ENCODE peak calls at places on chromosomes 7 and 10, in four cellular contexts. D is lung, E is fibroblast of pulmonary artery, P is colonic mucosa. O is an unnamed sample.
A peak's percentile ranks its signal among the peaks of the same experiment; 100 is the strongest.

GRCh38 chr7:156927571-156928405 is 21.7 kb upstream of the NOM1 start:
- DNase-seq in D (no peak), P (no peak), E (no peak), O (no peak)

GRCh38 chr10:19811517-19811916 is 4.7 kb upstream of the PLXDC2 start:
- DNase-seq in P (no peak), D (no peak), E (peak; percentile 50), O (no peak)

GRCh38 chr7:40329601-40330153 is 194.9 kb downstream of the SUGCT start:
- DNase-seq in D (no peak), P (no peak), E (peak; percentile 81), O (no peak)

GRCh38 chr10:5043716-5044115 is 40.1 kb upstream of the AKR1C2 start:
- DNase-seq in P (peak; percentile 83), E (peak; percentile 64), D (peak; percentile 88), O (no peak)

GRCh38 chr7:44268671-44269070 is 56.7 kb downstream of the CAMK2B start:
- DNase-seq in E (no peak), D (no peak), P (no peak), O (no peak)

GRCh38 chr10:58030208-58030607 is 237.5 kb downstream of the IPMK start:
- DNase-seq in P (no peak), D (no peak), E (peak; percentile 38), O (no peak)

GRCh38 chr10:86439544-86439943 is 72.9 kb upstream of the GRID1 start:
- DNase-seq in D (peak; percentile 71), E (peak; percentile 97), P (peak; percentile 45), O (no peak)

GRCh38 chr10:86213148-86213547 is 153.4 kb downstream of the GRID1 start:
- DNase-seq in D (no peak), P (no peak), E (no peak), O (no peak)

GRCh38 chr7:96300981-96301380 is 20.9 kb downstream of the SLC25A13 start:
- DNase-seq in E (no peak), P (no peak), D (no peak), O (no peak)

GRCh38 chr10:85642421-85643170 is 724.0 kb downstream of the GRID1 start:
- DNase-seq in D (no peak), P (peak; percentile 31), E (peak; percentile 30), O (no peak)

GRCh38 chr10:125121003-125121402 is 39.4 kb downstream of the CTBP2 start:
- DNase-seq in P (no peak), E (no peak), D (no peak), O (no peak)

GRCh38 chr10:29849434-29849833 is 210.0 kb downstream of the JCAD start:
- DNase-seq in E (peak; percentile 89), P (no peak), D (no peak), O (no peak)

GRCh38 chr7:128938524-128939074 is 872 bp downstream of the IRF5 start:
- DNase-seq in P (peak; percentile 40), E (no peak), D (no peak), O (no peak)

GRCh38 chr7:96996111-96996936 is 9.0 kb upstream of the DLX6 start:
- DNase-seq in P (no peak), D (no peak), E (no peak), O (no peak)

GRCh38 chr7:133023370-133024075 is 58.4 kb downstream of the CHCHD3 start:
- DNase-seq in P (no peak), D (no peak), E (no peak), O (no peak)

GRCh38 chr7:149071641-149072437 is 18.7 kb downstream of the ZNF786 start:
- DNase-seq in P (no peak), E (no peak), D (peak; percentile 31), O (no peak)

GRCh38 chr7:136294977-136295376 is 317.8 kb upstream of the MTPN start:
- DNase-seq in P (no peak), E (no peak), D (no peak), O (no peak)

GRCh38 chr10:132939957-132940790 is 2.2 kb downstream of the CFAP46 start:
- DNase-seq in E (peak; percentile 62), P (peak; percentile 37), D (peak; percentile 47), O (no peak)

GRCh38 chr10:47183726-47184084 is 116.3 kb upstream of the GDF10 start:
- DNase-seq in P (no peak), D (no peak), E (peak; percentile 14), O (no peak)

GRCh38 chr7:66683770-66684123 is 55.1 kb downstream of the KCTD7 start:
- DNase-seq in P (no peak), E (no peak), D (no peak), O (no peak)

GRCh38 chr7:39565538-39565937 is 666 bp upstream of the YAE1 start:
- DNase-seq in P (peak; percentile 19), E (no peak), D (no peak), O (no peak)

GRCh38 chr10:17814981-17815380 is 5.8 kb downstream of the MRC1 start:
- DNase-seq in P (no peak), D (no peak), E (no peak), O (no peak)

GRCh38 chr10:29858352-29859267 is 200.8 kb downstream of the JCAD start:
- DNase-seq in P (peak; percentile 59), E (peak; percentile 73), D (peak; percentile 64), O (no peak)

GRCh38 chr10:8158439-8159071 is 104.1 kb downstream of the GATA3 start:
- DNase-seq in D (no peak), E (no peak), P (no peak), O (peak; percentile 4)

GRCh38 chr10:102302611-102303010 is 57.3 kb downstream of the GBF1 start:
- DNase-seq in D (no peak), P (no peak), E (peak; percentile 64), O (no peak)

GRCh38 chr10:103969857-103970627 is 3.1 kb downstream of the SLK start:
- DNase-seq in E (no peak), P (no peak), D (no peak), O (no peak)

GRCh38 chr10:101216631-101217425 is 12.4 kb downstream of the LBX1 start:
- DNase-seq in E (no peak), P (no peak), D (no peak), O (no peak)

GRCh38 chr10:101219137-101219945 is 9.9 kb downstream of the LBX1 start:
- DNase-seq in D (no peak), E (no peak), P (no peak), O (no peak)

GRCh38 chr10:101216207-101216607 is 13.1 kb downstream of the LBX1 start:
- DNase-seq in E (no peak), P (no peak), D (no peak), O (no peak)

GRCh38 chr10:101218423-101219136 is 10.7 kb downstream of the LBX1 start:
- DNase-seq in P (no peak), E (no peak), D (no peak), O (no peak)

GRCh38 chr10:101217450-101218281 is 11.6 kb downstream of the LBX1 start:
- DNase-seq in D (no peak), E (peak; percentile 45), P (no peak), O (no peak)
- TF ChIP-seq CTCF in D (no peak), E (peak; percentile 37), P (no peak), O (peak; percentile 59)

GRCh38 chr10:128268015-128268722 is 141.9 kb upstream of the MKI67 start:
- DNase-seq in D (no peak), P (no peak), E (peak; percentile 26), O (peak; percentile 82)
- TF ChIP-seq CTCF in D (no peak), P (no peak), E (peak; percentile 36), O (peak; percentile 91)

GRCh38 chr7:105581066-105581811 is at the start of gene EFCAB10:
- DNase-seq in E (peak; percentile 54), P (peak; percentile 64), D (peak; percentile 77), O (peak; percentile 87)
- TF ChIP-seq CTCF in E (no peak), P (no peak), D (no peak), O (peak; percentile 51)

DNA sequence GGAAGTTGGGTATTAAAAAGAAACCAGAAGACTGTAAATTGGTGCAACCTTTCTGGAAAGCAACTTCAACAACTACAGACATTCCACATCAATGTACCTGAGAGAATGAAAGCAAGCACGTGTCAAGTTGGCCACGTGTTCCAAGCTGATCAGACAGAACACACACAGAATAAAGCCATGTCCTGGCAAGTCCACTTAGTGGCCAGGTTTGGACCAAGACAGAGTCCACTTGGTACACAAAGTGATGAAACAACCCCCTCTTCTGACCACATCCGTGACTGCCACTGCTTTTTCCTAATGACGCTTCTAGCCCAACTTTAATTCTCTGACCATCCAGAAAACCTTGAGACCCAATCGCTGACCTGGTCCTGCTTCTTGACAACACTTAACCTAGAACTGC is 109.4 kb downstream of the ABLIM1 start:
- DNase-seq in P (peak; percentile 64), E (peak; percentile 83), D (no peak), O (no peak)
- TF ChIP-seq CTCF in P (peak; percentile 33), E (peak; percentile 72), D (no peak), O (peak; percentile 75)

GRCh38 chr7:112143151-112143550 is 63.0 kb downstream of the DOCK4 start:
- DNase-seq in D (no peak), E (no peak), P (no peak), O (no peak)

GRCh38 chr7:112143567-112143966 is 62.6 kb downstream of the DOCK4 start:
- DNase-seq in D (no peak), E (peak; percentile 75), P (no peak), O (no peak)

GRCh38 chr7:112138453-112138852 is 67.7 kb downstream of the DOCK4 start:
- DNase-seq in P (no peak), E (no peak), D (no peak), O (no peak)

GRCh38 chr7:112138938-112139337 is 67.3 kb downstream of the DOCK4 start:
- DNase-seq in E (no peak), P (no peak), D (no peak), O (no peak)

DNA sequence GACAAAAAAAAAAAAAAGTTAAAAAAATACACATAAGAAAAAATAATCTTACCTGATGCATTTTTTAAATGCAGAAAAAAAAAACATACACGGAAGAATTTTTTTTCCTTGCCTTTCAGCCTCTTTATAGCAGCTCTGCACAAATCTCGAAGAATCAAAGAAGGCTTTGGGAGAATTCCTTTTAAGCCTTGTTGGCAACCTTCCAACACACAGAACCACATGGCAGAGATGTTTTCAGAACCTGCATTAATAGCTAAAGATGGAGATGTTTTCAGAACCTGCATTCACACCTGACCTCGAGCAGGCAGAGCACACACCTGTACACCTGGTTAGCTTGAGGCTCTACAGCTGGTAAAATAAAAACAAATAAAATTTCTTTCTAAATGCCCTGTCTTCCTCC is 65.6 kb downstream of the DOCK4 start:
- DNase-seq in P (no peak), D (no peak), E (no peak), O (no peak)
- TF ChIP-seq CTCF in P (no peak), D (no peak), E (no peak), O (no peak)

O was measured in type B pancreatic cell.